ENCODE peak calls at places on chromosomes 7 and 10, in eight cellular contexts. L is GM23338, S is left lung, D is colonic mucosa, Z is neural progenitor cell, F is thoracic aorta, Y is K562, Q is IMR-90. G is an unnamed sample. For H3K36me3, the result is how much of the 10 kb centered on the place peaks cover.

GRCh38 chr7:44534087-44534486 is 7.0 kb downstream of the NPC1L1 start:
- DNase-seq in L (no peak), S (no peak), D (no peak), Z (no peak), F (no peak), Y (no peak), Q (peak), G (no peak)

GRCh38 chr10:131193923-131194322 is 117.6 kb downstream of the TCERG1L start:
- DNase-seq in L (no peak), S (no peak), D (no peak), Z (no peak), F (no peak), Y (no peak), Q (no peak), G (no peak)

GRCh38 chr7:105743351-105743812 is 133.0 kb downstream of the ATXN7L1 start:
- DNase-seq in L (peak), S (no peak), D (no peak), Z (peak), F (no peak), Y (no peak), Q (peak), G (no peak)

GRCh38 chr7:27873981-27874957 is 134.3 kb downstream of the TAX1BP1 start:
- DNase-seq in L (no peak), S (peak), D (peak), Z (no peak), F (no peak), Y (no peak), Q (peak), G (no peak)

GRCh38 chr10:16828731-16829175 is 11.5 kb upstream of the RSU1 start:
- DNase-seq in L (no peak), S (no peak), D (no peak), Z (no peak), F (no peak), Y (no peak), Q (peak), G (no peak)

GRCh38 chr10:100882681-100883321 is 30.0 kb upstream of the SLF2 start:
- DNase-seq in L (no peak), S (no peak), D (no peak), Z (no peak), F (no peak), Y (no peak), Q (peak), G (no peak)

GRCh38 chr7:2008101-2008935 is 224.4 kb downstream of the MAD1L1 start:
- DNase-seq in L (no peak), S (peak), D (no peak), Z (no peak), F (no peak), Y (no peak), Q (no peak), G (peak)

GRCh38 chr10:5976689-5977470 is 463 bp downstream of the IL15RA start:
- DNase-seq in L (peak), S (peak), D (peak), Z (peak), F (no peak), Y (peak), Q (peak), G (no peak)

GRCh38 chr10:4687397-4687796 is 138.6 kb upstream of the AKR1E2 start:
- DNase-seq in L (no peak), S (no peak), D (no peak), Z (no peak), F (no peak), Y (no peak), Q (no peak), G (no peak)

GRCh38 chr10:57188846-57189245 is 827.8 kb upstream of the ZWINT start:
- DNase-seq in L (no peak), S (no peak), D (no peak), Z (no peak), F (no peak), Y (no peak), Q (no peak), G (no peak)

GRCh38 chr7:69695998-69696657 is 97.9 kb downstream of the AUTS2 start:
- DNase-seq in L (no peak), S (no peak), D (no peak), Z (no peak), F (no peak), Y (no peak), Q (no peak), G (no peak)

GRCh38 chr7:41420421-41420820 is 282.5 kb downstream of the INHBA start:
- DNase-seq in L (no peak), S (no peak), D (no peak), Z (no peak), F (no peak), Y (no peak), Q (no peak), G (no peak)

GRCh38 chr7:93164766-93165165 is 16.6 kb upstream of the SAMD9L start:
- DNase-seq in L (no peak), S (no peak), D (no peak), Z (no peak), F (no peak), Y (no peak), Q (no peak), G (no peak)
- H3K4me3 ChIP-seq in L (no peak), S (no peak), D (no peak), Z (no peak), F (no peak), Y (no peak), Q (no peak), G (no peak)

DNA sequence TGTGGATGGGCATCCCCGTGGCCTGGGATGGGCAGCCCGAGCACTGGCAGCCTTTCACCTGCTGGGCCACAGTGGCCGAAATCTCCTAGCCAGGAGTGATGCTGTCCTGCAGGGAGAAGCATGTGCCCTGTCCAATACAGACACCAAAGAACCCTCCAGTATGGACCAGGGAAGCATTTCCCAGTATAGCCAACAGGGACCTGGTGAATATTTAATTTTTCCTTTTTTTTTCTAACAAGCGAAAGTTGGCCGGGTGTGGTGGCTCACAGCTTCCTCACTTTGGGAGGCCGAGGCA is 11.0 kb downstream of the IMPDH1 start:
- DNase-seq in L (no peak), S (no peak), D (no peak), Z (no peak), F (no peak), Y (no peak), Q (no peak), G (no peak)
- TF ChIP-seq CTCF in L (no peak), S (no peak), D (peak), Z (no peak), F (peak), Y (no peak), Q (no peak), G (no peak)

DNA sequence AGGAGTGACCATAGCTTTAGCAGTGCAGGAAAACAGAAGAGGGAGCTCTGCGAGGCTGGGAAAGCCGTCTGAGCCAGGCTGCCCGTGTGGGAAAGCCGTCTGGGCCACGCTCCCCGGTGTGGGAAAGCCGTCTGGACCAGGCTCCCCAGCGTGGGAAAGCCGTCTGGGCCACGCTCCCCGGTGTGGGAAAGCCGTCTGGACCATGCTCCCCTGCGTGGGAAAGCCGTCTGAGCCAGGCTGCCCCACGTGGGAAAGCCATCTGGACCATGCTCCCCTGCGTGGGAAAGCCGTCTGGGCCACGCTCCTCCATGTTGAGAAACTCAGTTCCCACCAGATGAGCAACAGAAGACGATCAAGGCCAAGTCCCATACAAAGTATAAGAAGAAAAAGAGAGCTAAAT is 101.8 kb downstream of the GALNT11 start:
- DNase-seq in L (no peak), S (no peak), D (no peak), Z (no peak), F (no peak), Y (no peak), Q (no peak), G (no peak)
- H3K36me3 ChIP-seq in L (under half), S (half or more), D (under half), Z (under half), F (under half), Y (half or more), Q (under half), G (half or more)

DNA sequence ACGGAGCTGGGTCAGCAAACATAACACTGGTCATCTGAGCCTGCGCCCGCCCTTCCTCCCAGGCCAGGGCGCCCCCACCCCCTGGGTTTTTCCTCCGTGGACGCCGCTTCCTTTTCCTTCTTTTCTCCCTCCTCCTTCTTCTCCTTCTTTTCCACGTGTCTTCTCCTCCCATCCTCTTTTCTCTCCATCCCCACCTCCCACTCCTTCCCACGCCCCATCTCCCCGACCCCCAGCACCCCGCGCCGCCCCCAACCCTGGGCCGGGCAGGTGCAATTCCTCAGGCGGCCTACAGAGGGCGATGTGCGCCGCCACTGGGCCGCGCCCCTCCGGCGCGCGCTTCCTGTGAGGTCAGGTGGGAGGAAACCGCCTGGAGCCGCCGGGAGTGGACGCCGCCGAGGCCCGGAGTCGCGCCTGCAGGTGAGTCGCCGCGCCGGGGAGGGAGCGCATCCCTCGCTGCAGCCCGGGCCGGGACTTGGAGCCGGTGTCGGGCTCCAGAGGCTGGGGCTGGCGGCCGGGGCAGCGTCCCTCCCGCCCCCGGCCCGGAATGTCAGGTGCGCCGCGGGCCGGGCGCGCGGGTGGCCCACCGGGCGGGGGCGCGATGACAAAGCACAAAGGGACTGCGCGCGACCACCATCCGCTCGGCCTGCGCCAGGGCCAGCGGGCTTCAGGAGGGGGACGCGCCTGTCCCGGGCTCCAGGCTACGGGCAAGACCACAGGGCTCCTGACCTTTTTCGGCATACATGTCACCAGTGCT is at the start of gene FAM241B:
- DNase-seq in L (peak), S (peak), D (peak), Z (peak), F (no peak), Y (peak), Q (peak), G (peak)
- H3K4me3 ChIP-seq in L (peak), S (peak), D (peak), Z (peak), F (peak), Y (peak), Q (peak), G (peak)

DNA sequence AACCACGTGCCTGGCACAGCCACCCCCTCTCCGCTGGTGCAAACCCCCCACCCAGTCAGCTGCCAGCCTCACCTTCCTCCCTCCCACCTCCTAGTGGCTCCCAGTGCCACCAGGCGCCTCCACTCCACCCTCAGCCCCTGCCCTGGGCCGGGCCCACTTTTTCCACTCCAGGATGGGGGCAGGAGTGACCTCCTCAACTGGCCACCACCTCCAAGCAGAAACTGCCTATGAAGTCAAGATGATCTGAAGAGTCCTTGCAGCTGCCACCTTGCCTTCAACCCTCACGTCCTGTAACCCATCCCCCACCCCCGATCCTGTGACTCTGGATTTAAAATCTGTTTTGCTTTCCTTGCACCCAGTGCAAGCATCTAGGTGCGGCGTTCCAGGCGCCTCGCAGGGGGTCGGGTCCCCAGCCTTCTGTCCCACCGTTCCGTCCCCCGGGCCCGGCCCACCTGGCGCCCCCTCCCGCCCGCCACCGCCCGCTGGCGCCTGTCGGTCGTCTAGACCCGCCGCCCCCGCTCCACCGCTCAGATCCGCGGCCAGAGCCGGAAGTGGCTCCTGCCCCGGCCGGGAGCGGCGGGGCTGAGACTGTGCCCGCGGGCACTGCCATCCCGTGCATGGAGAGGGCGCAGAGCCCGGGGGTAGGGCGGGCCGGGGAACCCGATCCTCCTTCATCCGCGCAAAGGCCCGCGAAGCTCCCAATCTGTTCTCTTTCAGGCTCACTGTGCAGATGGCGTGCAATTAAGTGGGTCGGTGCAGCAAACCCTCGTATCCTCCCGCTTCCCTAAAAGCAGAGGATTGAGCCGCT is 51.2 kb upstream of the GTF2I start:
- DNase-seq in L (peak), S (peak), D (peak), Z (peak), F (no peak), Y (peak), Q (no peak), G (peak)
- TF ChIP-seq CTCF in L (peak), S (no peak), D (no peak), Z (peak), F (no peak), Y (no peak), Q (no peak), G (no peak)